ENCODE peak calls at places on chromosomes 1 and 21, in nine cellular contexts. Y is Right ventricle myocardium superior; I is renal cortical epithelial cell; R is amniotic stem cell; M is activated naive CD8-positive, alpha-beta T cell treated with anti-CD3 and anti-CD28 coated beads, Interleukin-2, amount 50 U/mL, for 16 hours; F is H54; V is MV-4-11; K is body of pancreas; W is activated T-cell treated with anti-CD3 and anti-CD28 coated beads for 1 hour. J is an unnamed sample.

GRCh38 chr1:24114753-24115152 is 2.8 kb upstream of the MYOM3 start:
- DNase-seq in Y (no peak), I (no peak), R (no peak), M (no peak), F (no peak), V (no peak), K (no peak), W (no peak), J (no peak)

GRCh38 chr1:118944546-118944945 is 43.6 kb downstream of the TBX15 start:
- DNase-seq in Y (no peak), I (no peak), R (no peak), M (no peak), F (no peak), V (no peak), K (no peak), W (no peak), J (no peak)

GRCh38 chr1:44660176-44660575 is 14.1 kb downstream of the TMEM53 start:
- DNase-seq in Y (peak), I (peak), R (no peak), M (no peak), F (no peak), V (no peak), K (peak), W (no peak), J (no peak)

GRCh38 chr1:6003568-6004411 is 11.6 kb upstream of the NPHP4 start:
- DNase-seq in Y (peak), I (no peak), R (no peak), M (no peak), F (no peak), V (no peak), K (no peak), W (no peak), J (no peak)

GRCh38 chr1:175887981-175888428 is 144.6 kb upstream of the TNR start:
- DNase-seq in Y (peak), I (peak), R (no peak), M (no peak), F (peak), V (no peak), K (peak), W (no peak), J (no peak)

GRCh38 chr1:7345516-7345915 is 425.6 kb upstream of the VAMP3 start:
- DNase-seq in Y (no peak), I (no peak), R (no peak), M (no peak), F (no peak), V (no peak), K (no peak), W (no peak), J (no peak)

GRCh38 chr1:9465640-9466039 is 73.6 kb upstream of the SLC25A33 start:
- DNase-seq in Y (no peak), I (no peak), R (no peak), M (no peak), F (no peak), V (no peak), K (no peak), W (no peak), J (no peak)

GRCh38 chr1:110495926-110496600 is 22.9 kb downstream of the KCNA10 start:
- DNase-seq in Y (peak), I (peak), R (no peak), M (peak), F (peak), V (peak), K (peak), W (peak), J (peak)

GRCh38 chr21:43333301-43334062 is 93.4 kb downstream of the SIK1 start:
- DNase-seq in Y (no peak), I (peak), R (peak), M (no peak), F (peak), V (no peak), K (peak), W (no peak), J (no peak)

GRCh38 chr1:50474859-50475809 is 51.9 kb upstream of the DMRTA2 start:
- DNase-seq in Y (no peak), I (peak), R (no peak), M (no peak), F (peak), V (no peak), K (no peak), W (no peak), J (no peak)

GRCh38 chr1:48498096-48498791 is 26.2 kb upstream of the SPATA6 start:
- DNase-seq in Y (peak), I (peak), R (peak), M (peak), F (peak), V (peak), K (peak), W (peak), J (peak)

GRCh38 chr1:81252471-81253160 is 548.1 kb upstream of the ADGRL2 start:
- DNase-seq in Y (no peak), I (no peak), R (no peak), M (no peak), F (no peak), V (no peak), K (no peak), W (no peak), J (no peak)

GRCh38 chr1:201649776-201650607 is 111.1 kb downstream of the NAV1 start:
- DNase-seq in Y (peak), I (no peak), R (peak), M (no peak), F (no peak), V (peak), K (peak), W (no peak), J (no peak)

GRCh38 chr1:151604291-151604690 is 7.6 kb upstream of the SNX27 start:
- DNase-seq in Y (no peak), I (no peak), R (no peak), M (no peak), F (no peak), V (no peak), K (no peak), W (no peak), J (no peak)

GRCh38 chr1:208437416-208437815 is 193.2 kb upstream of the PLXNA2 start:
- DNase-seq in Y (no peak), I (peak), R (peak), M (no peak), F (no peak), V (no peak), K (no peak), W (no peak), J (no peak)

GRCh38 chr1:209434066-209434465 is 149.4 kb upstream of the CAMK1G start:
- DNase-seq in Y (no peak), I (peak), R (no peak), M (no peak), F (no peak), V (no peak), K (no peak), W (no peak), J (no peak)

GRCh38 chr1:102047724-102048123 is 51.0 kb upstream of the OLFM3 start:
- DNase-seq in Y (no peak), I (no peak), R (no peak), M (no peak), F (no peak), V (no peak), K (no peak), W (no peak), J (no peak)